ENCODE peak calls at places on chromosomes 16 and 17, in four cellular contexts. P is lower lobe of right lung, J is GM03348, R is frontal cortex. L is an unnamed sample.

GRCh38 chr17:36602030-36602737 is 801 bp downstream of the MRM1 start:
- DNase-seq in P (peak; percentile 46), R (no peak), J (no peak), L (no peak)

GRCh38 chr17:1379208-1379929 is 20.7 kb downstream of the YWHAE start:
- DNase-seq in P (no peak), J (no peak), R (no peak), L (no peak)

GRCh38 chr16:47258874-47259461 is 115.2 kb upstream of the NETO2 start:
- DNase-seq in R (no peak), J (peak; percentile 34), P (no peak), L (no peak)

GRCh38 chr17:64147110-64148016 is 17.4 kb upstream of the ERN1 start:
- DNase-seq in P (no peak), J (no peak), R (no peak), L (no peak)

GRCh38 chr17:77058016-77058415 is 82.8 kb upstream of the SEC14L1 start:
- DNase-seq in J (no peak), P (no peak), R (no peak), L (no peak)

GRCh38 chr17:74442670-74443515 is 11.0 kb downstream of the GPRC5C start:
- DNase-seq in R (no peak), P (peak; percentile 91), J (no peak), L (peak; percentile 97)

GRCh38 chr17:77327566-77328463 is 187.0 kb downstream of the SEC14L1 start:
- DNase-seq in R (no peak), P (peak; percentile 32), J (no peak), L (no peak)

GRCh38 chr16:69513180-69513966 is 52.4 kb upstream of the NFAT5 start:
- DNase-seq in J (peak; percentile 71), R (no peak), P (no peak), L (no peak)

GRCh38 chr17:82065638-82066303 is at the start of gene DUS1L:
- DNase-seq in J (peak; percentile 94), R (peak; percentile 95), P (peak; percentile 79), L (peak; percentile 86)

GRCh38 chr17:71342726-71343125 is 778.1 kb upstream of the SOX9 start:
- DNase-seq in R (no peak), J (no peak), P (no peak), L (no peak)

GRCh38 chr16:63933841-63934240 is 1188.0 kb downstream of the CDH11 start:
- DNase-seq in R (no peak), P (no peak), J (no peak), L (no peak)

GRCh38 chr17:44082206-44082605 is 11.7 kb downstream of the G6PC3 start:
- DNase-seq in J (no peak), R (no peak), P (peak; percentile 24), L (no peak)

GRCh38 chr16:4016648-4017047 is 99.6 kb downstream of the ADCY9 start:
- DNase-seq in J (peak; percentile 31), R (no peak), P (no peak), L (no peak)

GRCh38 chr17:49998836-49999511 is 4.0 kb upstream of the DLX3 start:
- DNase-seq in R (no peak), P (no peak), J (no peak), L (no peak)

GRCh38 chr17:62653002-62653830 is 25.7 kb downstream of the MRC2 start:
- DNase-seq in R (no peak), P (peak; percentile 81), J (peak; percentile 83), L (peak; percentile 78)

GRCh38 chr16:46923513-46924295 is 39.5 kb downstream of the GPT2 start:
- DNase-seq in P (no peak), J (no peak), R (no peak), L (no peak)

GRCh38 chr17:31251075-31251474 is 46.0 kb downstream of the OMG start:
- DNase-seq in J (no peak), R (no peak), P (no peak), L (no peak)

GRCh38 chr17:81665205-81666091 is 957 bp downstream of the OXLD1 start:
- DNase-seq in R (peak; percentile 29), J (peak; percentile 47), P (peak; percentile 62), L (no peak)

GRCh38 chr17:80605326-80606066 is 60.9 kb downstream of the RPTOR start:
- DNase-seq in J (no peak), P (no peak), R (no peak), L (no peak)